ENCODE peak calls at places on chromosomes 12 and 14, in seven cellular contexts. O is Peyer's patch; R is K562; Q is CD8-positive, alpha-beta memory T cell; G is upper lobe of right lung; M is HepG2; A is HCT116. N is an unnamed sample. For H3K9me3, the result is how much of the 10 kb centered on the place peaks cover.

GRCh38 chr14:20455355-20456300 is 602 bp downstream of the APEX1 start:
- DNase-seq in O (no peak), R (peak), Q (no peak), G (no peak), M (no peak), A (no peak), N (no peak)

GRCh38 chr12:96534339-96534738 is 45.0 kb downstream of the CFAP54 start:
- DNase-seq in O (no peak), R (no peak), Q (no peak), G (no peak), M (peak), A (no peak), N (no peak)

GRCh38 chr12:7872565-7873304 is at the start of gene SLC2A14:
- DNase-seq in O (no peak), R (peak), Q (no peak), G (no peak), M (no peak), A (no peak), N (no peak)

GRCh38 chr12:52566847-52567291 is 6.8 kb downstream of the KRT74 start:
- DNase-seq in O (no peak), R (peak), Q (peak), G (no peak), M (no peak), A (no peak), N (no peak)

GRCh38 chr12:107791465-107792089 is 17.1 kb downstream of the ASCL4 start:
- DNase-seq in O (no peak), R (no peak), Q (no peak), G (no peak), M (no peak), A (no peak), N (no peak)

GRCh38 chr14:105702275-105702817 is 176.0 kb downstream of the TMEM121 start:
- DNase-seq in O (no peak), R (no peak), Q (no peak), G (peak), M (no peak), A (no peak), N (no peak)

GRCh38 chr12:121812320-121812871 is 8.6 kb downstream of the SETD1B start:
- DNase-seq in O (peak), R (peak), Q (no peak), G (peak), M (no peak), A (no peak), N (peak)

GRCh38 chr12:94171595-94171930 is 23.2 kb downstream of the PLXNC1 start:
- DNase-seq in O (no peak), R (no peak), Q (no peak), G (no peak), M (no peak), A (no peak), N (no peak)

GRCh38 chr14:77000340-77001235 is 27.9 kb downstream of the IRF2BPL start:
- DNase-seq in O (no peak), R (no peak), Q (no peak), G (no peak), M (no peak), A (no peak), N (no peak)

GRCh38 chr12:45615268-45615667 is 114.2 kb upstream of the ARID2 start:
- DNase-seq in O (no peak), R (no peak), Q (no peak), G (no peak), M (no peak), A (no peak), N (no peak)

GRCh38 chr12:124777399-124778372 is 86.0 kb downstream of the SCARB1 start:
- DNase-seq in O (no peak), R (no peak), Q (no peak), G (no peak), M (peak), A (no peak), N (no peak)

GRCh38 chr12:3837049-3837448 is 36.1 kb downstream of the PARP11 start:
- DNase-seq in O (no peak), R (no peak), Q (no peak), G (no peak), M (no peak), A (no peak), N (no peak)

GRCh38 chr12:25242981-25243764 is 7.6 kb downstream of the KRAS start:
- DNase-seq in O (no peak), R (no peak), Q (no peak), G (no peak), M (no peak), A (no peak), N (no peak)
- H3K27ac ChIP-seq in O (no peak), R (no peak), Q (no peak), G (no peak), M (no peak), A (no peak), N (no peak)

DNA sequence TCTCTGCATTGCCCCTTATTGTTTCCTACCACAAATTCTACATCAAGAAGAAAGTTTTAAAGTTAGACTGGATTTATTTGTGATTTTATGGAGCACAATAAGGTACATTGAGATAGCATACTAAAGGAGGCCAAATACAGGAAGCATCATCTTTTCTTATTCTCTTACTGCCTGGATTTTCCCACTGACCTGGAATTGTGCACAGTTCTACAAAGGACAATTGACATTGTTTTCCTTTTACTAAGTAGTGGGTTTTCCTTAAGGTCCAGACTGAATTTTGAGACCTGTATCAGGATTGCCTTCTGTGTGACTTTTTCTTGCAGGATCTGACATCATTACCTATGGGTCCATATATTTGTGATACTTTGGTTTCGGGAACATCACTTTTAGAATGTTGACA is 18.8 kb upstream of the ZNF140 start:
- DNase-seq in O (no peak), R (no peak), Q (no peak), G (no peak), M (no peak), A (no peak), N (no peak)
- H3K9me3 ChIP-seq in O (half or more), R (under half), Q (half or more), G (half or more), M (half or more), A (half or more), N (under half)

GRCh38 chr12:13038491-13039161 is 5.6 kb upstream of the FAM234B start:
- DNase-seq in O (no peak), R (no peak), Q (no peak), G (no peak), M (no peak), A (no peak), N (no peak)
- H3K27ac ChIP-seq in O (no peak), R (no peak), Q (no peak), G (no peak), M (no peak), A (no peak), N (no peak)

GRCh38 chr12:99620159-99620479 is 27.4 kb upstream of the GARIN6 start:
- DNase-seq in O (no peak), R (no peak), Q (no peak), G (no peak), M (no peak), A (no peak), N (no peak)
- H3K9me3 ChIP-seq in O (under half), R (under half), Q (under half), G (under half), M (under half), A (under half), N (under half)

DNA sequence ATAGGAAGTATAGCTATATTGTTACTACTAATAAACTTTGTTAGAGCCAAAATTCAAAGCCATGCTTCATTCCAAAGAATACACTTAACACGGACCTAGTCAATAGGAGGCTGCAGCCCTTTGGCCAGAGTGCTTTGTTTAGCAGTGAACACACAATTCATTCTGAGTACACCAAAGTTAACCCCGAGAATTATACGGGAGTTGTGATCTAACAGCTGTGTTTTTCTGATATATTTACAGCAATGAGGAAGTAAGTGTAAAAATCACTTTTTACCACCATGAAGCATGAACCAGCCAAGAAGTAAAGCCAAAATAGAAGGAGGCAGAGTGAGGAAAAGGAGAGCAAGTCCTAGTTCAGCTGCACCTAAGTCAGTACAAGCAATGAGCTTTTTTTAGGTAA is 156.8 kb upstream of the PDE3A start:
- DNase-seq in O (no peak), R (no peak), Q (no peak), G (no peak), M (no peak), A (no peak), N (no peak)
- H3K27ac ChIP-seq in O (peak), R (no peak), Q (no peak), G (no peak), M (no peak), A (no peak), N (peak)

GRCh38 chr14:104162495-104162894 is 24.1 kb downstream of the KIF26A start:
- DNase-seq in O (no peak), R (no peak), Q (no peak), G (no peak), M (no peak), A (no peak), N (no peak)

GRCh38 chr14:104164512-104164911 is 26.1 kb downstream of the KIF26A start:
- DNase-seq in O (no peak), R (no peak), Q (no peak), G (no peak), M (no peak), A (no peak), N (no peak)

GRCh38 chr14:104164041-104164440 is 25.7 kb downstream of the KIF26A start:
- DNase-seq in O (no peak), R (no peak), Q (no peak), G (no peak), M (no peak), A (no peak), N (no peak)

GRCh38 chr14:104161601-104162367 is 23.4 kb downstream of the KIF26A start:
- DNase-seq in O (no peak), R (no peak), Q (no peak), G (no peak), M (no peak), A (no peak), N (no peak)

DNA sequence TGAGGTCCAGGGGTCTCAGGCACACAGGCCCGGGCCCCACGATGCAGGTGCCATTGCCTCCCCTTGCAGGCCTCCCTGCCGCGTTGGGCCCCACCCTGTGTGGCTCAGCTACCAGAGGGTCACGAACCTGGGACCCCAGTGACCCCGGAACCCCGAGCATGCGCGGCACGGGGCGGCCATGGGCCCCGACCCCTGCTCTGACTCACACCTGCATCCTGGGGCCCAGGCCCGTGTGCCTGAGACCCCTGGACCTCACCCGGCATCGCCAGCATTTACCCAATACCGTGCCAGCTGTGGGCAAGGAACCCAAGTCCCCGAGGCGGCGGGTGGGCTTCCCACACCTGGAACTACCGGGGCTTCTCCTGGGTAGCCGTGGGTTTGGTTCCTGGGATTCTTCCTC is 25.2 kb downstream of the KIF26A start:
- DNase-seq in O (no peak), R (no peak), Q (no peak), G (no peak), M (no peak), A (no peak), N (no peak)
- H3K9me3 ChIP-seq in O (under half), R (under half), Q (under half), G (under half), M (under half), A (under half), N (under half)

DNA sequence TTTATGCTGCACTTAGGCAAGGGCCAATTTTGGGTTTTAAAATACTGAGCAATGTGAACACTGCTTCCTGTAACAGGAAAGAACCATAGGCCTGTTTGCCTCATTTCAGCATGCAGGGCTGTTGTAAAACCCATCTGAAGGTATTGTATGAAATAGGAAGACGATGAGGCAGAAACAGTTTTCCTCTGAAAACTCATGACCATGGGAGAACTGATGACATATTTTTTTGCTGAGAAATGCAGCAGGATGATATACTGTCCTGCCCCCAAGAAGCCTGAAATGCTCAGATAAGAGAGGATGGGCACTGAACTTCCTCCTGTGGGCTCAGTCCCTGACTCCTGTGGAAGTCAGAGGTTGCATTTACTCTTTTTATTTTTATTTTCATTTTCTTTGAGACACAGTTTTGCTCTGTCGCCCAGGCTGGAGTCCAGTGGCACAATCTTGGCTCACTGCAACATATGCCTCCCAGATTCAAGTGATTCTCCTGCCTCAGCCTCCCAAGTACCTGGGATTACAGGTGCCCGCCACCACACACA is 17.4 kb downstream of the PYGL start:
- DNase-seq in O (no peak), R (peak), Q (no peak), G (no peak), M (no peak), A (no peak), N (no peak)
- H3K27ac ChIP-seq in O (no peak), R (peak), Q (peak), G (no peak), M (no peak), A (no peak), N (no peak)

GRCh38 chr12:133227281-133227852 is 8.3 kb downstream of the ANHX start:
- DNase-seq in O (no peak), R (no peak), Q (no peak), G (no peak), M (no peak), A (no peak), N (no peak)
- H3K9me3 ChIP-seq in O (under half), R (under half), Q (under half), G (under half), M (half or more), A (under half), N (under half)

GRCh38 chr12:66823857-66824570 is 145.1 kb upstream of the GRIP1 start:
- DNase-seq in O (no peak), R (no peak), Q (no peak), G (no peak), M (no peak), A (no peak), N (no peak)

GRCh38 chr12:66819587-66819986 is 140.7 kb upstream of the GRIP1 start:
- DNase-seq in O (no peak), R (no peak), Q (no peak), G (no peak), M (no peak), A (no peak), N (no peak)

GRCh38 chr12:66822961-66823360 is 144.1 kb upstream of the GRIP1 start:
- DNase-seq in O (no peak), R (no peak), Q (no peak), G (no peak), M (no peak), A (no peak), N (no peak)
- H3K27ac ChIP-seq in O (no peak), R (no peak), Q (no peak), G (no peak), M (no peak), A (no peak), N (no peak)

GRCh38 chr12:34298176-34298970 is 276.1 kb downstream of the ALG10 start:
- DNase-seq in O (peak), R (no peak), Q (no peak), G (peak), M (no peak), A (no peak), N (peak)
- H3K9me3 ChIP-seq in O (under half), R (under half), Q (under half), G (under half), M (under half), A (under half), N (under half)